ENCODE peak calls at places on chromosomes 12 and 14, in five cellular contexts. One of them, this sample, is unnamed.

GRCh38 chr12:121992059-121992879 is 29.4 kb upstream of the BCL7A start:
- DNase-seq in right cardiac atrium: peak; percentile 35
- DNase-seq in mesenchymal stem cell: peak; percentile 94
- DNase-seq in fibroblast of lung: peak; percentile 99
- DNase-seq in CD8-positive, alpha-beta memory T cell: no peak
- DNase-seq in this sample: no peak

GRCh38 chr12:93785262-93786010 is 108.3 kb downstream of the CRADD start:
- DNase-seq in right cardiac atrium: peak; percentile 50
- DNase-seq in mesenchymal stem cell: peak; percentile 90
- DNase-seq in fibroblast of lung: peak; percentile 96
- DNase-seq in CD8-positive, alpha-beta memory T cell: peak; percentile 30
- DNase-seq in this sample: peak; percentile 85

GRCh38 chr12:126353604-126354003 is 1288.4 kb downstream of the AACS start:
- DNase-seq in right cardiac atrium: no peak
- DNase-seq in mesenchymal stem cell: no peak
- DNase-seq in fibroblast of lung: peak; percentile 58
- DNase-seq in CD8-positive, alpha-beta memory T cell: no peak
- DNase-seq in this sample: no peak

GRCh38 chr12:54560374-54560858 is 11.0 kb downstream of the PDE1B start:
- DNase-seq in right cardiac atrium: peak; percentile 95
- DNase-seq in mesenchymal stem cell: peak; percentile 11
- DNase-seq in fibroblast of lung: peak; percentile 43
- DNase-seq in CD8-positive, alpha-beta memory T cell: peak; percentile 81
- DNase-seq in this sample: peak; percentile 91

GRCh38 chr12:3728686-3729085 is 24.2 kb downstream of the CRACR2A start:
- DNase-seq in right cardiac atrium: no peak
- DNase-seq in mesenchymal stem cell: no peak
- DNase-seq in fibroblast of lung: no peak
- DNase-seq in CD8-positive, alpha-beta memory T cell: peak; percentile 59
- DNase-seq in this sample: no peak

GRCh38 chr12:790608-791007 is 38.2 kb downstream of the WNK1 start:
- DNase-seq in right cardiac atrium: no peak
- DNase-seq in mesenchymal stem cell: no peak
- DNase-seq in fibroblast of lung: no peak
- DNase-seq in CD8-positive, alpha-beta memory T cell: no peak
- DNase-seq in this sample: no peak

GRCh38 chr12:2555487-2556082 is 239.2 kb upstream of the FKBP4 start:
- DNase-seq in right cardiac atrium: no peak
- DNase-seq in mesenchymal stem cell: no peak
- DNase-seq in fibroblast of lung: no peak
- DNase-seq in CD8-positive, alpha-beta memory T cell: no peak
- DNase-seq in this sample: no peak

GRCh38 chr12:52351196-52352059 is 15.9 kb downstream of the KRT85 start:
- DNase-seq in right cardiac atrium: peak; percentile 24
- DNase-seq in mesenchymal stem cell: no peak
- DNase-seq in fibroblast of lung: no peak
- DNase-seq in CD8-positive, alpha-beta memory T cell: peak; percentile 72
- DNase-seq in this sample: no peak

GRCh38 chr14:43438056-43438455 is 1069.0 kb downstream of the FSCB start:
- DNase-seq in right cardiac atrium: no peak
- DNase-seq in mesenchymal stem cell: no peak
- DNase-seq in fibroblast of lung: no peak
- DNase-seq in CD8-positive, alpha-beta memory T cell: no peak
- DNase-seq in this sample: no peak

GRCh38 chr12:53786411-53786810 is 34.6 kb upstream of the CISTR start:
- DNase-seq in right cardiac atrium: no peak
- DNase-seq in mesenchymal stem cell: no peak
- DNase-seq in fibroblast of lung: no peak
- DNase-seq in CD8-positive, alpha-beta memory T cell: no peak
- DNase-seq in this sample: no peak

GRCh38 chr12:66594688-66595087 is 84.2 kb downstream of the GRIP1 start:
- DNase-seq in right cardiac atrium: no peak
- DNase-seq in mesenchymal stem cell: no peak
- DNase-seq in fibroblast of lung: peak; percentile 21
- DNase-seq in CD8-positive, alpha-beta memory T cell: no peak
- DNase-seq in this sample: no peak

GRCh38 chr12:111606651-111607232 is 7.6 kb upstream of the ATXN2 start:
- DNase-seq in right cardiac atrium: no peak
- DNase-seq in mesenchymal stem cell: no peak
- DNase-seq in fibroblast of lung: no peak
- DNase-seq in CD8-positive, alpha-beta memory T cell: no peak
- DNase-seq in this sample: no peak

GRCh38 chr14:91123201-91123600 is 9.3 kb downstream of the DGLUCY start:
- DNase-seq in right cardiac atrium: no peak
- DNase-seq in mesenchymal stem cell: no peak
- DNase-seq in fibroblast of lung: no peak
- DNase-seq in CD8-positive, alpha-beta memory T cell: no peak
- DNase-seq in this sample: no peak

GRCh38 chr12:107374136-107374535 is 280.8 kb upstream of the CRY1 start:
- DNase-seq in right cardiac atrium: no peak
- DNase-seq in mesenchymal stem cell: no peak
- DNase-seq in fibroblast of lung: no peak
- DNase-seq in CD8-positive, alpha-beta memory T cell: peak; percentile 29
- DNase-seq in this sample: no peak

GRCh38 chr12:89345830-89346740 is 6.2 kb downstream of the DUSP6 start:
- DNase-seq in right cardiac atrium: peak; percentile 40
- DNase-seq in mesenchymal stem cell: peak; percentile 89
- DNase-seq in fibroblast of lung: peak; percentile 72
- DNase-seq in CD8-positive, alpha-beta memory T cell: peak; percentile 62
- DNase-seq in this sample: no peak

GRCh38 chr12:107441906-107442305 is 243.7 kb upstream of the PWP1 start:
- DNase-seq in right cardiac atrium: no peak
- DNase-seq in mesenchymal stem cell: no peak
- DNase-seq in fibroblast of lung: peak; percentile 46
- DNase-seq in CD8-positive, alpha-beta memory T cell: no peak
- DNase-seq in this sample: no peak

GRCh38 chr12:27868165-27868564 is 88.1 kb upstream of the MANSC4 start:
- DNase-seq in right cardiac atrium: no peak
- DNase-seq in mesenchymal stem cell: peak; percentile 90
- DNase-seq in fibroblast of lung: peak; percentile 94
- DNase-seq in CD8-positive, alpha-beta memory T cell: no peak
- DNase-seq in this sample: no peak

GRCh38 chr14:24879661-24880381 is 170.1 kb downstream of the STXBP6 start:
- DNase-seq in right cardiac atrium: no peak
- DNase-seq in mesenchymal stem cell: peak; percentile 76
- DNase-seq in fibroblast of lung: no peak
- DNase-seq in CD8-positive, alpha-beta memory T cell: no peak
- DNase-seq in this sample: no peak

GRCh38 chr12:5907812-5908211 is 37.2 kb downstream of the ANO2 start:
- DNase-seq in right cardiac atrium: no peak
- DNase-seq in mesenchymal stem cell: no peak
- DNase-seq in fibroblast of lung: no peak
- DNase-seq in CD8-positive, alpha-beta memory T cell: no peak
- DNase-seq in this sample: no peak

GRCh38 chr12:85814116-85814515 is 22.1 kb downstream of the RASSF9 start:
- DNase-seq in right cardiac atrium: no peak
- DNase-seq in mesenchymal stem cell: no peak
- DNase-seq in fibroblast of lung: no peak
- DNase-seq in CD8-positive, alpha-beta memory T cell: no peak
- DNase-seq in this sample: no peak

GRCh38 chr14:44962573-44963528 is 861 bp downstream of the TOGARAM1 start:
- DNase-seq in right cardiac atrium: peak; percentile 61
- DNase-seq in mesenchymal stem cell: peak; percentile 55
- DNase-seq in fibroblast of lung: peak; percentile 64
- DNase-seq in CD8-positive, alpha-beta memory T cell: no peak
- DNase-seq in this sample: no peak

GRCh38 chr12:125786143-125786542 is 720.9 kb downstream of the AACS start:
- DNase-seq in right cardiac atrium: no peak
- DNase-seq in mesenchymal stem cell: no peak
- DNase-seq in fibroblast of lung: peak; percentile 50
- DNase-seq in CD8-positive, alpha-beta memory T cell: no peak
- DNase-seq in this sample: no peak

GRCh38 chr12:28253175-28253641 is 63.0 kb downstream of the CCDC91 start:
- DNase-seq in right cardiac atrium: no peak
- DNase-seq in mesenchymal stem cell: no peak
- DNase-seq in fibroblast of lung: peak; percentile 80
- DNase-seq in CD8-positive, alpha-beta memory T cell: peak; percentile 28
- DNase-seq in this sample: no peak

GRCh38 chr14:64825006-64825405 is 54.7 kb downstream of the SPTB start:
- DNase-seq in right cardiac atrium: no peak
- DNase-seq in mesenchymal stem cell: no peak
- DNase-seq in fibroblast of lung: no peak
- DNase-seq in CD8-positive, alpha-beta memory T cell: no peak
- DNase-seq in this sample: no peak

GRCh38 chr14:28651148-28651547 is 115.4 kb upstream of the FOXG1 start:
- DNase-seq in right cardiac atrium: no peak
- DNase-seq in mesenchymal stem cell: peak; percentile 54
- DNase-seq in fibroblast of lung: peak; percentile 89
- DNase-seq in CD8-positive, alpha-beta memory T cell: no peak
- DNase-seq in this sample: no peak

GRCh38 chr12:25436206-25436912 is 116.7 kb downstream of the LMNTD1 start:
- DNase-seq in right cardiac atrium: no peak
- DNase-seq in mesenchymal stem cell: peak; percentile 76
- DNase-seq in fibroblast of lung: peak; percentile 72
- DNase-seq in CD8-positive, alpha-beta memory T cell: peak; percentile 29
- DNase-seq in this sample: no peak

GRCh38 chr14:30553311-30553989 is 5.5 kb upstream of the G2E3 start:
- DNase-seq in right cardiac atrium: no peak
- DNase-seq in mesenchymal stem cell: no peak
- DNase-seq in fibroblast of lung: peak; percentile 89
- DNase-seq in CD8-positive, alpha-beta memory T cell: no peak
- DNase-seq in this sample: no peak

GRCh38 chr14:48665077-48665784 is 920.9 kb downstream of the RPS29 start:
- DNase-seq in right cardiac atrium: no peak
- DNase-seq in mesenchymal stem cell: no peak
- DNase-seq in fibroblast of lung: peak; percentile 44
- DNase-seq in CD8-positive, alpha-beta memory T cell: no peak
- DNase-seq in this sample: no peak

GRCh38 chr12:54352022-54352531 is 12.2 kb downstream of the GPR84 start:
- DNase-seq in right cardiac atrium: no peak
- DNase-seq in mesenchymal stem cell: peak; percentile 70
- DNase-seq in fibroblast of lung: peak; percentile 88
- DNase-seq in CD8-positive, alpha-beta memory T cell: no peak
- DNase-seq in this sample: no peak

GRCh38 chr14:36241183-36241582 is 64.7 kb upstream of the PTCSC3 start:
- DNase-seq in right cardiac atrium: no peak
- DNase-seq in mesenchymal stem cell: no peak
- DNase-seq in fibroblast of lung: no peak
- DNase-seq in CD8-positive, alpha-beta memory T cell: no peak
- DNase-seq in this sample: no peak

GRCh38 chr12:55909513-55909884 is 18.2 kb downstream of the PYM1 start:
- DNase-seq in right cardiac atrium: no peak
- DNase-seq in mesenchymal stem cell: no peak
- DNase-seq in fibroblast of lung: no peak
- DNase-seq in CD8-positive, alpha-beta memory T cell: no peak
- DNase-seq in this sample: no peak

GRCh38 chr14:101362529-101363260 is 198.6 kb upstream of the DIO3 start:
- DNase-seq in right cardiac atrium: no peak
- DNase-seq in mesenchymal stem cell: no peak
- DNase-seq in fibroblast of lung: no peak
- DNase-seq in CD8-positive, alpha-beta memory T cell: no peak
- DNase-seq in this sample: no peak

GRCh38 chr12:81759215-81759991 is at the start of gene PPFIA2:
- DNase-seq in right cardiac atrium: peak; percentile 56
- DNase-seq in mesenchymal stem cell: peak; percentile 27
- DNase-seq in fibroblast of lung: peak; percentile 71
- DNase-seq in CD8-positive, alpha-beta memory T cell: no peak
- DNase-seq in this sample: no peak

GRCh38 chr12:109968801-109969200 is 27.4 kb downstream of the GIT2 start:
- DNase-seq in right cardiac atrium: no peak
- DNase-seq in mesenchymal stem cell: no peak
- DNase-seq in fibroblast of lung: no peak
- DNase-seq in CD8-positive, alpha-beta memory T cell: no peak
- DNase-seq in this sample: no peak

GRCh38 chr12:93616584-93617101 is 44.2 kb downstream of the SOCS2 start:
- DNase-seq in right cardiac atrium: no peak
- DNase-seq in mesenchymal stem cell: peak; percentile 16
- DNase-seq in fibroblast of lung: peak; percentile 83
- DNase-seq in CD8-positive, alpha-beta memory T cell: no peak
- DNase-seq in this sample: no peak

GRCh38 chr12:31491395-31491794 is 99.5 kb downstream of the DENND5B start:
- DNase-seq in right cardiac atrium: no peak
- DNase-seq in mesenchymal stem cell: no peak
- DNase-seq in fibroblast of lung: no peak
- DNase-seq in CD8-positive, alpha-beta memory T cell: no peak
- DNase-seq in this sample: no peak
- H3K27ac ChIP-seq in right cardiac atrium: no peak overlapping the region
- H3K27ac ChIP-seq in mesenchymal stem cell: no peak overlapping the region
- H3K27ac ChIP-seq in fibroblast of lung: no peak overlapping the region
- H3K27ac ChIP-seq in CD8-positive, alpha-beta memory T cell: no peak overlapping the region
- H3K27ac ChIP-seq in this sample: no peak overlapping the region

GRCh38 chr12:132367852-132368251 is 38.5 kb upstream of the GALNT9 start:
- DNase-seq in right cardiac atrium: peak; percentile 10
- DNase-seq in mesenchymal stem cell: no peak
- DNase-seq in fibroblast of lung: no peak
- DNase-seq in CD8-positive, alpha-beta memory T cell: no peak
- DNase-seq in this sample: no peak
- H3K4me1 ChIP-seq in right cardiac atrium: no peaks in the 10 kb centered on the region
- H3K4me1 ChIP-seq in mesenchymal stem cell: peaks cover 1% of the 10 kb centered on the region
- H3K4me1 ChIP-seq in fibroblast of lung: no peaks in the 10 kb centered on the region
- H3K4me1 ChIP-seq in CD8-positive, alpha-beta memory T cell: no peaks in the 10 kb centered on the region
- H3K4me1 ChIP-seq in this sample: no peaks in the 10 kb centered on the region

DNA sequence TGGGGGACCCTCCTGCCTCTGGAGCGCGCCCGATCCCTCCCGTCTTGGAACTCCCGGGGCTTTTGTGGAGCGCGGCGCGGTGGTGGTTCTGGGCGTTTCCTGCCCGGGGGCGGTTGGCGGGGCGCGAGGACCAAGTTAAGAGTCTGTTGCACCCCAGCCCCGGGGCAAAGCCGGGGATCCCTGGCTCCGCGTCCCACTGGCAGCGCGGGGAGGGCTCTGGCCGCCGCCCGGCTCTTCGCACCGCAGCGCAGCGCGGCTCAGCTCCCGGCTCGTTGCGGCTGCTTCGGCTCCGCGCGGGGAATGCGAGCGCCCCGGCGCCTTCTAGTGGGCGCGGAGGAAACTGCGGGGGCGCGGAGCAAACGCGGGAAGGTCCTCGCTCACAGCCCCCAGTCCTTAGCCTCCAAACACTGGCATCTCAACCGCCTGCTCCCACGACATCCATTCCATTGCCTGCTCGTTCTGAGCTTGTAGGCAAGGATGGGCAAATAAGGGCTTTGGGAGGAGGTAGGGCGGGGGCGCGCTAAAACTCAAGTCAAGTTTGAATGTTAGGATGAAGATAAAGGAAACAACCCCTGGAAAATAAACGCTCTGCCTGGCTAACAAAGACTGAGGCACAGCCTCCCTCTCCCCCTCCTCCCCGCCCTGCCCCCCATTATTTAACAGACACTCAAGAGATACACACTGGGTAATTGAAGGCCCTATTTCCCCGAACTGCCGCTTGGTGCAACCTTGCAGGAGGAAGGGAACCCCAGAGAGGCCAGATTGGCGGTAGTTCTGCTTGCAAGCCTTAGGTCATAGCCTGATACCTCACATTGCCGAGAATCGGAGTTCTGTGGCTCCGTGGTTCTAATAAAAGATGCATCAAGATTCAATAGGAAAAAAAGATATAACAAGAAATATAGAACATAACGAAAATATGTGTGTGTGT is at the start of gene B4GALNT1:
- DNase-seq in right cardiac atrium: peak; percentile 55
- DNase-seq in mesenchymal stem cell: peak; percentile 64
- DNase-seq in fibroblast of lung: peak; percentile 55
- DNase-seq in CD8-positive, alpha-beta memory T cell: peak; percentile 57
- DNase-seq in this sample: no peak
- H3K27ac ChIP-seq in right cardiac atrium: no peak within 1 kb of the TSS
- H3K27ac ChIP-seq in mesenchymal stem cell: no peak within 1 kb of the TSS
- H3K27ac ChIP-seq in fibroblast of lung: no peak within 1 kb of the TSS
- H3K27ac ChIP-seq in CD8-positive, alpha-beta memory T cell: no peak within 1 kb of the TSS
- H3K27ac ChIP-seq in this sample: no peak within 1 kb of the TSS

GRCh38 chr12:120856980-120857379 is 47.2 kb downstream of the SPPL3 start:
- DNase-seq in right cardiac atrium: no peak
- DNase-seq in mesenchymal stem cell: no peak
- DNase-seq in fibroblast of lung: no peak
- DNase-seq in CD8-positive, alpha-beta memory T cell: peak; percentile 3
- DNase-seq in this sample: no peak
- H3K4me1 ChIP-seq in right cardiac atrium: peaks cover 3% of the 10 kb centered on the region
- H3K4me1 ChIP-seq in mesenchymal stem cell: no peaks in the 10 kb centered on the region
- H3K4me1 ChIP-seq in fibroblast of lung: no peaks in the 10 kb centered on the region
- H3K4me1 ChIP-seq in CD8-positive, alpha-beta memory T cell: peaks cover 41% of the 10 kb centered on the region
- H3K4me1 ChIP-seq in this sample: peaks cover 15% of the 10 kb centered on the region

This sample was measured in ascending aorta.